ENCODE peak calls at places on chromosomes 6 and 20, in four cellular contexts. D is kidney tubule cell; U is dermis blood vessel endothelial cell; L is stimulated activated CD4-positive, alpha-beta T cell treated with anti-CD3 and anti-CD28 coated beads, Interleukin-15, amount 100 ng/mL, for 1 hour. F is an unnamed sample.
A peak's percentile ranks its signal among the peaks of the same experiment; 100 is the strongest.

GRCh38 chr20:64150756-64151633 is 13.3 kb upstream of the MYT1 start:
- DNase-seq in D (no peak), U (no peak), L (no peak), F (no peak)

GRCh38 chr6:142635130-142635529 is 309.8 kb downstream of the HIVEP2 start:
- DNase-seq in D (peak; percentile 44), U (no peak), L (no peak), F (no peak)

GRCh38 chr6:111871207-111871606 is 2.0 kb downstream of the FYN start:
- DNase-seq in D (no peak), U (peak; percentile 38), L (no peak), F (peak; percentile 31)

GRCh38 chr20:62791301-62792181 is 4.7 kb upstream of the MRGBP start:
- DNase-seq in D (peak; percentile 84), U (peak; percentile 96), L (peak; percentile 50), F (peak; percentile 93)

GRCh38 chr6:98136333-98136732 is 698.0 kb upstream of the POU3F2 start:
- DNase-seq in D (no peak), U (no peak), L (no peak), F (no peak)

GRCh38 chr6:142207265-142207877 is 60.3 kb downstream of the VTA1 start:
- DNase-seq in D (peak; percentile 64), U (peak; percentile 86), L (no peak), F (peak; percentile 76)

GRCh38 chr6:165663283-165663735 is 268 bp upstream of the PDE10A start:
- DNase-seq in D (peak; percentile 58), U (peak; percentile 64), L (no peak), F (peak; percentile 68)

GRCh38 chr6:84582997-84583396 is 181.4 kb downstream of the TBX18 start:
- DNase-seq in D (no peak), U (no peak), L (no peak), F (peak; percentile 24)

GRCh38 chr6:498795-499231 is 107.3 kb downstream of the IRF4 start:
- DNase-seq in D (no peak), U (no peak), L (no peak), F (peak; percentile 10)

GRCh38 chr20:60516442-60516841 is 558.2 kb downstream of the CDH26 start:
- DNase-seq in D (no peak), U (no peak), L (no peak), F (no peak)

GRCh38 chr20:32378461-32378860 is 20.3 kb downstream of the ASXL1 start:
- DNase-seq in D (no peak), U (peak; percentile 74), L (no peak), F (peak; percentile 55)

GRCh38 chr6:43937236-43938177 is 167.5 kb downstream of the VEGFA start:
- DNase-seq in D (no peak), U (no peak), L (no peak), F (no peak)

GRCh38 chr20:46253391-46253790 is 54.9 kb downstream of the CDH22 start:
- DNase-seq in D (peak; percentile 31), U (peak; percentile 13), L (no peak), F (peak; percentile 10)

GRCh38 chr6:38058022-38058421 is 238.5 kb downstream of the ZFAND3 start:
- DNase-seq in D (peak; percentile 69), U (peak; percentile 8), L (peak; percentile 27), F (no peak)

GRCh38 chr6:139500977-139501376 is 126.5 kb upstream of the CITED2 start:
- DNase-seq in D (peak; percentile 35), U (no peak), L (no peak), F (no peak)

GRCh38 chr6:131122007-131122406 is 13.3 kb upstream of the AKAP7 start:
- DNase-seq in D (no peak), U (no peak), L (no peak), F (no peak)

GRCh38 chr6:53009056-53009455 is 14.0 kb upstream of the GSTA4 start:
- DNase-seq in D (no peak), U (no peak), L (no peak), F (no peak)

GRCh38 chr20:57593134-57593886 is 26.9 kb downstream of the ZBP1 start:
- DNase-seq in D (no peak), U (no peak), L (no peak), F (no peak)

GRCh38 chr6:149899486-149899885 is 1.6 kb upstream of the RAET1E start:
- DNase-seq in D (no peak), U (no peak), L (no peak), F (no peak)

GRCh38 chr6:52231411-52232127 is 12.7 kb downstream of the IL17F start:
- DNase-seq in D (no peak), U (no peak), L (no peak), F (no peak)

GRCh38 chr6:42781811-42782688 is at the start of gene BICRAL:
- DNase-seq in D (peak; percentile 77), U (peak; percentile 88), L (peak; percentile 73), F (peak; percentile 88)

GRCh38 chr6:151349651-151350270 is 41.6 kb downstream of the ZBTB2 start:
- DNase-seq in D (no peak), U (no peak), L (no peak), F (no peak)

GRCh38 chr20:60030471-60030870 is 72.2 kb downstream of the CDH26 start:
- DNase-seq in D (no peak), U (no peak), L (no peak), F (no peak)

GRCh38 chr20:33437141-33437911 is 6.2 kb downstream of the SNTA1 start:
- DNase-seq in D (peak; percentile 33), U (peak; percentile 45), L (no peak), F (peak; percentile 49)

GRCh38 chr6:168372871-168373270 is 53.3 kb upstream of the DACT2 start:
- DNase-seq in D (no peak), U (no peak), L (no peak), F (no peak)